ENCODE peak calls at places on chromosomes 12 and 14, in four cellular contexts. I is IMR-90, Y is adipocyte, F is esophagus squamous epithelium. C is an unnamed sample. For H3K4me1, the result is how much of the 10 kb centered on the place peaks cover.

GRCh38 chr14:91405241-91405721 is 12.3 kb downstream of the CCDC88C start:
- DNase-seq in F (no peak), Y (no peak), I (no peak), C (no peak)

GRCh38 chr12:20695232-20695631 is at the start of gene SLCO1C1:
- DNase-seq in Y (no peak), I (no peak), F (no peak), C (no peak)

GRCh38 chr14:37591311-37591940 is 3.6 kb downstream of the FOXA1 start:
- DNase-seq in I (no peak), F (no peak), Y (no peak), C (no peak)

GRCh38 chr12:128810182-128811127 is 13.3 kb downstream of the SLC15A4 start:
- DNase-seq in Y (no peak), F (no peak), I (no peak), C (no peak)

GRCh38 chr12:106581543-106582263 is 1.1 kb upstream of the RFX4 start:
- DNase-seq in F (no peak), I (no peak), Y (peak), C (no peak)

GRCh38 chr12:49776858-49777257 is 35.5 kb downstream of the TMBIM6 start:
- DNase-seq in I (no peak), F (no peak), Y (no peak), C (no peak)

GRCh38 chr14:62957562-62957961 is 87.7 kb downstream of the KCNH5 start:
- DNase-seq in Y (peak), I (peak), F (no peak), C (no peak)

GRCh38 chr14:97381309-97381708 is 584.1 kb downstream of the VRK1 start:
- DNase-seq in F (no peak), Y (no peak), I (no peak), C (no peak)

GRCh38 chr12:4030938-4031702 is 157.9 kb upstream of the PARP11 start:
- DNase-seq in F (peak), Y (peak), I (peak), C (no peak)

GRCh38 chr14:65910108-65910507 is 497.6 kb downstream of the FUT8 start:
- DNase-seq in F (no peak), I (peak), Y (peak), C (no peak)

GRCh38 chr14:74616507-74616906 is 4.5 kb upstream of the LTBP2 start:
- DNase-seq in I (peak), F (no peak), Y (peak), C (no peak)

GRCh38 chr12:76260390-76260748 is 87.8 kb downstream of the BBS10 start:
- DNase-seq in F (no peak), Y (peak), I (peak), C (no peak)

GRCh38 chr12:47102845-47103666 is 23.3 kb upstream of the AMIGO2 start:
- DNase-seq in I (peak), Y (no peak), F (no peak), C (no peak)

GRCh38 chr14:54652890-54653201 is 85.9 kb downstream of the SAMD4A start:
- DNase-seq in Y (no peak), F (no peak), I (no peak), C (no peak)
- H3K4me1 ChIP-seq in Y (half or more), F (under half), I (under half), C (half or more)

GRCh38 chr12:56127485-56127887 is 581 bp upstream of the ESYT1 start:
- DNase-seq in I (no peak), Y (no peak), F (no peak), C (no peak)
- H3K4me1 ChIP-seq in I (under half), Y (under half), F (under half), C (under half)

GRCh38 chr12:6200266-6201198 is at the start of gene CD9:
- DNase-seq in F (no peak), Y (peak), I (no peak), C (no peak)
- H3K4me1 ChIP-seq in F (under half), Y (under half), I (under half), C (half or more)

DNA sequence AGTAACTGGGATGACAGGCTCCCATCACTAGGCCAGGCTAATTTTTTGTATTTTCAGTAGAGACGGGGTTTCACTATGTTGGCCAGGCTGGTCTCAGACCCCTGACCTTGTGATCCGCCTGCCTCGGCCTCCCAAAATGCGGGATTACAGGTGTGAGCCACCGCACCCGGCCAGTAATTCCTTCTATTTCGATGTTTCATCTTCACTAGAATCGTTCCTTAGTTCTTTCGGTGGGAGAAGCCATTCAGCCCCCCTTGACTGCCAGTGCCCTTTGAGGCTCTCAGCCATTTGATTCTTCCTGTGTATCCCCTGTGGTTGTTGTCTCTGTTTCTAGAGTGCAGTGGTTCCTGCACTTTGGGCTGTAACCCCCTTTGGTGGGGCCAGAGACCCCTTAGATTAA is 174.1 kb downstream of the ETV6 start:
- DNase-seq in I (no peak), Y (no peak), F (no peak), C (no peak)
- H3K4me1 ChIP-seq in I (under half), Y (under half), F (under half), C (under half)

DNA sequence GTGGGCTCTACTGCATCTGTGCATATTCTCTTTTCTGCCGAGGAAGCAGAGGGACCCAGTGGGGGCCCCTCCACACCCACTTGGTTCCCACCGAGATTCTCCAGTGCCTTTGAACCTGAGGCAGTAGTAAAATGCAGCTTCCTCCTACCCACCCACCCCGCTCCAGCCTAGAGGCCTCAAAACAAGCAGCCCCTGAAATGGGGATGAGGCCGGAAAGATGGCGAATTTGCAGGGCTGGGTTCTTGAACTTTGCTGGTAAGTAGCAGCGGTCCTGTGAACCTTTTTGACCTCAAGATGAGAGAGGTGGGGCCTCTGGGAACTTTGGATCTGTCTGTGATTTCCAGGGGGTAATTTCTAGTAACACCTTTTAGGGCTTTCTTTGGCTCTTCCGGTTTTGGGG is 15.4 kb downstream of the PLEKHG3 start:
- DNase-seq in Y (no peak), F (no peak), I (no peak), C (no peak)
- H3K4me1 ChIP-seq in Y (under half), F (half or more), I (under half), C (half or more)

GRCh38 chr12:6533653-6534157 is 612 bp upstream of the GAPDH start:
- DNase-seq in I (peak), F (no peak), Y (peak), C (no peak)

GRCh38 chr12:6532927-6533652 is 1.2 kb upstream of the GAPDH start:
- DNase-seq in F (no peak), Y (peak), I (peak), C (no peak)

GRCh38 chr12:6535697-6535946 is 1.3 kb downstream of the GAPDH start:
- DNase-seq in Y (no peak), I (no peak), F (no peak), C (no peak)

GRCh38 chr12:6534914-6535696 is 788 bp downstream of the GAPDH start:
- DNase-seq in F (no peak), Y (peak), I (peak), C (no peak)

GRCh38 chr12:6534158-6534913 is at the start of gene GAPDH:
- DNase-seq in Y (peak), F (peak), I (peak), C (peak)
- H3K4me1 ChIP-seq in Y (under half), F (under half), I (under half), C (under half)

DNA sequence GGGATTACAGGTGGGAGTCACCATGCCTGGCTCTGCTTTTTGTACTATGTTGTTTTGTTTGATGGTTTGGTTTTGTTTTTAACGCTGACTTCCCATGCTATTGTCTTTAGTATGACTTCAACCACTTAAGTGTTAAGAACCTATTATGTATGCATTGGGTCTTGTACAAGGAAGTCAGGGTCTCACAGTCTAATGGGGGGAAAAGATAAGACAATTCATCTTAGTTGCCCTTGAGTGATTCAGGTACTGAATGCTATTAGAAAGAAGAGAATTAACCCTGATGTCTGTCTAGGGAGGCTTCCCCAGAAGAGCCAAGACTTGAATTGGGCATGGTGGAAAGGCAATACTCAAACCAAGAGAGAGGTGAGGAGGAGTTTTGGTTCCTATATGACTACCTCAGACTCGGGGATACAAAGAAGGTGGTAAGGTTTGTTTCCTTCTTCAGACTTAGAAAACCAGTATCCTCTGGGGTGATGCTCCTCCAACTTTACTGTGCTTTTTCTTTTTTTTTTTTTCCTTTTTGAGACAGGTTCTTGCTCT is 64.6 kb downstream of the SUSD6 start:
- DNase-seq in F (no peak), I (no peak), Y (no peak), C (no peak)
- H3K4me1 ChIP-seq in F (under half), I (under half), Y (under half), C (under half)

DNA sequence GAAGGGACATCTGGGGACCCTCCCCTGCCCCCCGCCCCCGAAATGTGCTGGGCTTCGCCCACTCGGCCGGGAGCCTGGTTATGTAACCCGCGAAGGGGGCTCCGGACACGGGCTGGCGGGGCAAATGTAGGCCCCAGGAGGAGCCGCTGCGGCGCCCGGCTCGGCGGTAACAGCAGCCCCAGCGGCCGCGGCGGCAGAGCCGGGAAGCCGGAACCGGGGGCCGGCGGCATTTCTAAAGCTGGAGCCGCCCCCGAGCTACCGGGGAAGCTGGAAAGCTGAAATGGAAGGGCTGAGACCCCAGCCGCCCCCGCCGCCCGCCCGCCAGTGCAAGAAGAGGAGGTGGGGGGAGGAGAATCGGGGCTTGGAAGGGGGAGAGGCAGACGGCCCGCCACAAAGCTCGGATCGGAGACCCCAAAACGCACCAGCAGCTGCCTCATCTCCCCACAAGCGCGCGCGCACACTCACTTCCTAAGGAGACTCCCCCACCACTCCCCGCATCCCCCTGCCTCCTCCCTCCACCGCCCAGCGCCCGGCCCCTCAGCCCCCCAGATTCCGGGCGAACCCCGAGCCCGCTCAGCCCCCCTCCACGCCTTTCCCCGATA is 1.5 kb downstream of the KDM2B start:
- DNase-seq in Y (peak), I (no peak), F (no peak), C (no peak)
- H3K4me1 ChIP-seq in Y (under half), I (under half), F (half or more), C (half or more)

GRCh38 chr14:69772082-69773017 is 5.4 kb downstream of the SRSF5 start:
- DNase-seq in F (no peak), Y (no peak), I (no peak), C (no peak)
- H3K4me1 ChIP-seq in F (under half), Y (under half), I (under half), C (half or more)

GRCh38 chr12:132495629-132496207 is 5.8 kb downstream of the FBRSL1 start:
- DNase-seq in I (no peak), Y (no peak), F (no peak), C (no peak)
- H3K4me1 ChIP-seq in I (under half), Y (under half), F (under half), C (half or more)